ENCODE peak calls at places on chromosome 15, in five cellular contexts. M, N, D, L and U are unnamed samples.

GRCh38 chr15:35117508-35118280 is 32.6 kb upstream of the NANOGP8 start:
- DNase-seq in D (no peak), L (no peak), M (no peak), N (no peak), U (no peak)

GRCh38 chr15:92048739-92049138 is 195.2 kb downstream of the SLCO3A1 start:
- DNase-seq in D (no peak), N (no peak), M (no peak), L (no peak), U (no peak)

GRCh38 chr15:57296473-57297162 is 79.7 kb upstream of the CGNL1 start:
- DNase-seq in M (peak; percentile 66), N (no peak), L (no peak), D (no peak), U (no peak)

GRCh38 chr15:51796777-51797474 is 32.5 kb upstream of the TMOD3 start:
- DNase-seq in M (no peak), L (peak; percentile 52), D (no peak), N (no peak), U (no peak)

GRCh38 chr15:39581501-39582285 is 814 bp downstream of the THBS1 start:
- DNase-seq in D (no peak), M (no peak), L (peak; percentile 78), N (no peak), U (peak; percentile 5)

GRCh38 chr15:101733545-101733944 is 9.3 kb upstream of the TARS3 start:
- DNase-seq in M (no peak), L (no peak), N (no peak), D (no peak), U (no peak)

GRCh38 chr15:39127925-39128617 is 452.8 kb upstream of the THBS1 start:
- DNase-seq in D (no peak), M (no peak), N (peak; percentile 42), L (peak; percentile 98), U (no peak)

GRCh38 chr15:69415381-69415780 is 1.2 kb downstream of the KIF23 start:
- DNase-seq in L (no peak), N (no peak), D (no peak), M (no peak), U (no peak)

GRCh38 chr15:70086636-70087035 is 11.1 kb downstream of the TLE3 start:
- DNase-seq in M (no peak), L (no peak), N (no peak), D (no peak), U (no peak)

GRCh38 chr15:92661069-92661468 is 5.5 kb upstream of the FAM174B start:
- DNase-seq in D (no peak), L (no peak), M (no peak), N (no peak), U (no peak)

GRCh38 chr15:39589815-39590644 is 9.2 kb downstream of the THBS1 start:
- DNase-seq in D (no peak), M (no peak), N (no peak), L (no peak), U (no peak)

GRCh38 chr15:74347757-74348250 is 19.6 kb downstream of the CYP11A1 start:
- DNase-seq in M (no peak), N (no peak), L (no peak), D (no peak), U (no peak)

GRCh38 chr15:76492538-76492937 is 156.0 kb downstream of the ISL2 start:
- DNase-seq in L (no peak), M (no peak), D (no peak), N (no peak), U (no peak)

GRCh38 chr15:31447893-31448634 is 121.4 kb downstream of the KLF13 start:
- DNase-seq in D (no peak), N (no peak), L (no peak), M (peak; percentile 3), U (no peak)

GRCh38 chr15:40344631-40345120 is 3.9 kb upstream of the CCDC9B start:
- DNase-seq in N (no peak), L (peak; percentile 45), M (peak; percentile 83), D (no peak), U (peak; percentile 60)

GRCh38 chr15:89136084-89136806 is 48.0 kb downstream of the ABHD2 start:
- DNase-seq in L (no peak), M (no peak), N (no peak), D (no peak), U (no peak)
- TF ChIP-seq SUZ12 in L (no peak), M (no peak), N (no peak), D (no peak), U (no peak)

GRCh38 chr15:33160581-33161165 is 33.8 kb downstream of the FMN1 start:
- DNase-seq in L (no peak), D (no peak), M (no peak), N (no peak), U (no peak)
- TF ChIP-seq SUZ12 in L (no peak), D (no peak), M (no peak), N (no peak), U (no peak)

GRCh38 chr15:98763179-98763578 is 114.8 kb downstream of the IGF1R start:
- DNase-seq in L (no peak), D (no peak), N (no peak), M (no peak), U (no peak)

GRCh38 chr15:98760975-98761374 is 112.6 kb downstream of the IGF1R start:
- DNase-seq in L (no peak), N (no peak), D (no peak), M (no peak), U (no peak)

GRCh38 chr15:98758224-98758623 is 109.9 kb downstream of the IGF1R start:
- DNase-seq in M (no peak), D (no peak), L (no peak), N (no peak), U (no peak)

GRCh38 chr15:98764296-98764695 is 116.0 kb downstream of the IGF1R start:
- DNase-seq in N (no peak), D (no peak), L (no peak), M (no peak), U (no peak)

GRCh38 chr15:98760112-98760826 is 111.9 kb downstream of the IGF1R start:
- DNase-seq in N (no peak), L (no peak), D (no peak), M (no peak), U (no peak)
- TF ChIP-seq SUZ12 in N (no peak), L (no peak), D (no peak), M (no peak), U (no peak)

GRCh38 chr15:82699726-82700125 is 9.9 kb downstream of the AP3B2 start:
- DNase-seq in L (no peak), M (peak; percentile 60), N (no peak), D (no peak), U (no peak)
- TF ChIP-seq SUZ12 in L (no peak), M (no peak), N (no peak), D (no peak), U (no peak)

GRCh38 chr15:43544266-43544665 is 26.9 kb downstream of the MAP1A start:
- DNase-seq in M (no peak), N (no peak), L (no peak), D (no peak), U (no peak)

GRCh38 chr15:43538091-43538490 is 20.7 kb downstream of the MAP1A start:
- DNase-seq in L (no peak), M (no peak), N (no peak), D (no peak), U (no peak)

GRCh38 chr15:43545426-43545825 is 28.0 kb downstream of the MAP1A start:
- DNase-seq in L (no peak), M (no peak), N (no peak), D (no peak), U (no peak)

GRCh38 chr15:43547539-43547938 is 30.1 kb downstream of the MAP1A start:
- DNase-seq in M (no peak), D (no peak), L (no peak), N (no peak), U (no peak)

DNA sequence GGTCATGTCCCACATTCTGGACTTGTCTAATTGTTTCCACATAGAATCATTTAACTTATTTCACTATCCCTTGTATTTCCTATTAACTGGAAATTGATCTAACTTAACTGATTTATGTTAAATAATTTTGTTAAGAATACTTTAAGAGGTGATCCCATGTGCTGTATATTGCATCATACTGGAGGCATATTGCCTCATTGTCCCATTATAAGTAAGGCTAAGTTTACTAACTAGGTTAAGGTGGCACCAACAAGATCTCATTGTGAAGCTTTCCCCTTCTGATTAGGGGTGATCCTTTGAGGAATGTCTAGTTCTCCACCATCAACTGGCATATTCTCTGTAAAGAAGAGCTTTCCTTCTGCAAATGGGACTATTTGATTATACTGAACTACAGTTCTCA is 24.4 kb downstream of the MAP1A start:
- DNase-seq in D (no peak), M (no peak), L (no peak), N (no peak), U (no peak)
- TF ChIP-seq SUZ12 in D (no peak), M (no peak), L (no peak), N (no peak), U (no peak)

GRCh38 chr15:85451099-85451700 is 70.8 kb downstream of the AKAP13 start:
- DNase-seq in N (no peak), D (no peak), L (no peak), M (no peak), U (no peak)

GRCh38 chr15:85455851-85456250 is 75.4 kb downstream of the AKAP13 start:
- DNase-seq in L (no peak), D (no peak), N (no peak), M (no peak), U (no peak)

GRCh38 chr15:85452436-85452835 is 72.0 kb downstream of the AKAP13 start:
- DNase-seq in L (no peak), M (no peak), D (no peak), N (no peak), U (no peak)

GRCh38 chr15:85454403-85454802 is 74.0 kb downstream of the AKAP13 start:
- DNase-seq in N (no peak), L (no peak), M (no peak), D (no peak), U (no peak)

GRCh38 chr15:85453144-85453872 is 72.9 kb downstream of the AKAP13 start:
- DNase-seq in L (no peak), M (no peak), N (no peak), D (no peak), U (no peak)
- TF ChIP-seq SUZ12 in L (no peak), M (no peak), N (no peak), D (no peak), U (no peak)